ENCODE peak calls at places on chromosomes 7 and 10, in eight cellular contexts. A is CD4-positive, CD25-positive, alpha-beta regulatory T cell; N is fibroblast of the conjunctiva; U is LoVo; M is amniotic epithelial cell; H is lung microvascular endothelial cell; C is cardiac fibroblast; L is astrocyte of the spinal cord. T is an unnamed sample.

GRCh38 chr7:4638781-4639575 is 43.1 kb upstream of the FOXK1 start:
- DNase-seq in A (no peak), N (no peak), U (no peak), M (no peak), H (no peak), C (no peak), L (no peak), T (peak)

GRCh38 chr10:29746080-29746797 is 111.5 kb upstream of the SVIL start:
- DNase-seq in A (no peak), N (no peak), U (no peak), M (peak), H (peak), C (peak), L (peak), T (no peak)

GRCh38 chr7:102993532-102994029 is 80.8 kb downstream of the LRRC17 start:
- DNase-seq in A (no peak), N (peak), U (no peak), M (peak), H (peak), C (peak), L (peak), T (peak)

GRCh38 chr10:97050205-97050745 is 135.5 kb downstream of the SLIT1 start:
- DNase-seq in A (no peak), N (no peak), U (no peak), M (no peak), H (no peak), C (no peak), L (no peak), T (no peak)

GRCh38 chr10:60955957-60956425 is 12.0 kb upstream of the RHOBTB1 start:
- DNase-seq in A (no peak), N (no peak), U (peak), M (peak), H (peak), C (peak), L (peak), T (peak)

GRCh38 chr7:69246758-69247157 is 351.5 kb upstream of the AUTS2 start:
- DNase-seq in A (no peak), N (no peak), U (no peak), M (no peak), H (no peak), C (no peak), L (no peak), T (no peak)

GRCh38 chr7:105011771-105012502 is 2.1 kb upstream of the KMT2E start:
- DNase-seq in A (no peak), N (no peak), U (no peak), M (no peak), H (no peak), C (no peak), L (no peak), T (no peak)

GRCh38 chr7:148058753-148059152 is 531.8 kb upstream of the C7orf33 start:
- DNase-seq in A (no peak), N (no peak), U (no peak), M (no peak), H (no peak), C (no peak), L (no peak), T (no peak)

GRCh38 chr7:55081067-55081853 is 62.4 kb downstream of the EGFR start:
- DNase-seq in A (no peak), N (no peak), U (no peak), M (peak), H (peak), C (no peak), L (no peak), T (no peak)

GRCh38 chr7:32416846-32417245 is 73.3 kb downstream of the LSM5 start:
- DNase-seq in A (no peak), N (no peak), U (no peak), M (no peak), H (no peak), C (no peak), L (no peak), T (no peak)

GRCh38 chr10:19570143-19570542 is 246.1 kb upstream of the PLXDC2 start:
- DNase-seq in A (no peak), N (peak), U (no peak), M (peak), H (no peak), C (no peak), L (no peak), T (no peak)

GRCh38 chr10:124003481-124004371 is 89.7 kb downstream of the CHST15 start:
- DNase-seq in A (no peak), N (no peak), U (no peak), M (no peak), H (no peak), C (no peak), L (no peak), T (no peak)

GRCh38 chr10:12154516-12154915 is 25.0 kb downstream of the SEC61A2 start:
- DNase-seq in A (no peak), N (no peak), U (no peak), M (no peak), H (no peak), C (no peak), L (no peak), T (no peak)

GRCh38 chr7:9124320-9124719 is 690.9 kb downstream of the NXPH1 start:
- DNase-seq in A (no peak), N (no peak), U (no peak), M (no peak), H (no peak), C (no peak), L (no peak), T (no peak)

GRCh38 chr7:151453326-151453791 is 13.4 kb upstream of the CRYGN start:
- DNase-seq in A (no peak), N (no peak), U (no peak), M (no peak), H (no peak), C (no peak), L (no peak), T (no peak)

GRCh38 chr10:15344876-15345285 is 26.2 kb downstream of the FAM171A1 start:
- DNase-seq in A (no peak), N (peak), U (no peak), M (peak), H (peak), C (peak), L (peak), T (peak)

GRCh38 chr10:113087082-113088029 is 137.3 kb downstream of the TCF7L2 start:
- DNase-seq in A (no peak), N (peak), U (peak), M (peak), H (peak), C (peak), L (peak), T (peak)

GRCh38 chr10:35895331-35895730 is 253.2 kb upstream of the FZD8 start:
- DNase-seq in A (no peak), N (no peak), U (no peak), M (peak), H (no peak), C (peak), L (no peak), T (no peak)

GRCh38 chr10:71677261-71677660 is 42.3 kb downstream of the C10orf105 start:
- DNase-seq in A (no peak), N (no peak), U (no peak), M (no peak), H (no peak), C (no peak), L (no peak), T (no peak)

GRCh38 chr7:86012955-86013354 is 630.8 kb upstream of the GRM3 start:
- DNase-seq in A (no peak), N (no peak), U (no peak), M (no peak), H (no peak), C (no peak), L (no peak), T (no peak)

GRCh38 chr7:146096994-146097393 is 19.6 kb upstream of the CNTNAP2 start:
- DNase-seq in A (no peak), N (no peak), U (no peak), M (no peak), H (no peak), C (no peak), L (no peak), T (peak)

GRCh38 chr7:21276471-21277035 is 151.3 kb upstream of the SP4 start:
- DNase-seq in A (no peak), N (no peak), U (no peak), M (no peak), H (no peak), C (no peak), L (no peak), T (no peak)

GRCh38 chr7:108118959-108119358 is 11.2 kb downstream of the LAMB4 start:
- DNase-seq in A (no peak), N (no peak), U (no peak), M (no peak), H (no peak), C (no peak), L (no peak), T (no peak)

GRCh38 chr10:76033457-76034196 is 602.2 kb downstream of the LRMDA start:
- DNase-seq in A (no peak), N (peak), U (no peak), M (no peak), H (no peak), C (peak), L (peak), T (no peak)

GRCh38 chr10:124593431-124593985 is 131.9 kb downstream of the LHPP start:
- DNase-seq in A (no peak), N (no peak), U (no peak), M (no peak), H (no peak), C (no peak), L (no peak), T (no peak)

GRCh38 chr10:62805139-62806092 is 896 bp downstream of the ADO start:
- DNase-seq in A (no peak), N (no peak), U (peak), M (peak), H (peak), C (peak), L (peak), T (no peak)

GRCh38 chr7:24572014-24572413 is 1.2 kb upstream of the PALS2 start:
- DNase-seq in A (no peak), N (no peak), U (no peak), M (no peak), H (no peak), C (no peak), L (no peak), T (no peak)

GRCh38 chr10:114401195-114401741 is 3.0 kb downstream of the AFAP1L2 start:
- DNase-seq in A (no peak), N (peak), U (no peak), M (peak), H (no peak), C (no peak), L (peak), T (no peak)

GRCh38 chr10:5611899-5612680 is 54.3 kb downstream of the ASB13 start:
- DNase-seq in A (no peak), N (no peak), U (no peak), M (no peak), H (peak), C (no peak), L (no peak), T (peak)

GRCh38 chr10:48506147-48506917 is 98.5 kb downstream of the ARHGAP22 start:
- DNase-seq in A (no peak), N (peak), U (peak), M (peak), H (peak), C (peak), L (peak), T (peak)

GRCh38 chr10:48653347-48653746 is 31.3 kb upstream of the WDFY4 start:
- DNase-seq in A (no peak), N (no peak), U (no peak), M (no peak), H (no peak), C (no peak), L (no peak), T (no peak)

GRCh38 chr10:87518937-87519336 is 14.2 kb downstream of the MINPP1 start:
- DNase-seq in A (no peak), N (no peak), U (no peak), M (no peak), H (no peak), C (no peak), L (no peak), T (no peak)

GRCh38 chr10:132829403-132829802 is 43.5 kb upstream of the NKX6-2 start:
- DNase-seq in A (no peak), N (no peak), U (no peak), M (no peak), H (no peak), C (no peak), L (no peak), T (no peak)

T was measured in H4.